ENCODE peak calls at places on chromosomes 16 and 17, in four cellular contexts. Z is mesendoderm; G is astrocyte; V is CD8-positive, alpha-beta T cell. C is an unnamed sample. For H3K36me3, the result is how much of the 10 kb centered on the place peaks cover.

GRCh38 chr17:39404542-39405378 is 3.3 kb upstream of the FBXL20 start:
- DNase-seq in Z (no peak), G (peak), V (no peak), C (peak)

GRCh38 chr16:56371383-56371937 is 53.9 kb downstream of the AMFR start:
- DNase-seq in Z (no peak), G (no peak), V (no peak), C (no peak)

GRCh38 chr17:80146121-80147034 is 550 bp downstream of the EIF4A3 start:
- DNase-seq in Z (peak), G (no peak), V (peak), C (no peak)

GRCh38 chr17:80826955-80827645 is 164.5 kb upstream of the CHMP6 start:
- DNase-seq in Z (peak), G (peak), V (no peak), C (peak)

GRCh38 chr16:85259831-85260165 is 147.5 kb upstream of the CIBAR2 start:
- DNase-seq in Z (no peak), G (no peak), V (no peak), C (no peak)

GRCh38 chr16:52383071-52383470 is 163.9 kb downstream of the TOX3 start:
- DNase-seq in Z (no peak), G (no peak), V (no peak), C (no peak)

GRCh38 chr17:80859004-80859941 is 132.4 kb upstream of the CHMP6 start:
- DNase-seq in Z (peak), G (peak), V (no peak), C (peak)

GRCh38 chr16:57897053-57897784 is 73.7 kb downstream of the CNGB1 start:
- DNase-seq in Z (no peak), G (no peak), V (no peak), C (no peak)

GRCh38 chr16:35252356-35252936 is 1793.0 kb downstream of the TP53TG3F start:
- DNase-seq in Z (peak), G (peak), V (no peak), C (peak)

GRCh38 chr16:81513204-81514040 is 68.8 kb downstream of the CMIP start:
- DNase-seq in Z (peak), G (no peak), V (no peak), C (peak)

GRCh38 chr17:6995500-6996255 is at the start of gene ALOX12:
- DNase-seq in Z (peak), G (no peak), V (no peak), C (no peak)

GRCh38 chr16:787261-787966 is 767 bp downstream of the RPUSD1 start:
- DNase-seq in Z (no peak), G (no peak), V (no peak), C (no peak)

GRCh38 chr17:64183815-64184397 is 54.0 kb upstream of the ERN1 start:
- DNase-seq in Z (no peak), G (peak), V (no peak), C (peak)

GRCh38 chr17:32798938-32799337 is 78.0 kb downstream of the MYO1D start:
- DNase-seq in Z (no peak), G (no peak), V (no peak), C (no peak)

GRCh38 chr17:50169881-50170459 is 4.2 kb downstream of the SGCA start:
- DNase-seq in Z (no peak), G (no peak), V (no peak), C (no peak)

GRCh38 chr16:88999457-89000206 is 22.6 kb upstream of the CBFA2T3 start:
- DNase-seq in Z (peak), G (no peak), V (peak), C (no peak)

GRCh38 chr17:44556114-44556853 is 1.0 kb upstream of the FZD2 start:
- DNase-seq in Z (peak), G (no peak), V (no peak), C (peak)

GRCh38 chr17:58337600-58338453 is 9.2 kb upstream of the TSPOAP1 start:
- DNase-seq in Z (peak), G (peak), V (peak), C (peak)

GRCh38 chr16:73040136-73040535 is 7.8 kb downstream of the ZFHX3 start:
- DNase-seq in Z (peak), G (no peak), V (no peak), C (no peak)

GRCh38 chr17:63701477-63702222 is 1.7 kb upstream of the LIMD2 start:
- DNase-seq in Z (no peak), G (no peak), V (peak), C (no peak)

GRCh38 chr17:55343900-55344513 is 77.6 kb downstream of the MMD start:
- DNase-seq in Z (no peak), G (no peak), V (no peak), C (no peak)

GRCh38 chr16:10871157-10871991 is 5.6 kb upstream of the CIITA start:
- DNase-seq in Z (no peak), G (peak), V (peak), C (peak)

GRCh38 chr16:60608971-60609370 is 1427.3 kb downstream of the CDH8 start:
- DNase-seq in Z (no peak), G (peak), V (no peak), C (no peak)

GRCh38 chr16:17777461-17777863 is 306.7 kb upstream of the XYLT1 start:
- DNase-seq in Z (peak), G (peak), V (no peak), C (peak)

GRCh38 chr17:44688675-44689491 is 693 bp downstream of the CCDC43 start:
- DNase-seq in Z (no peak), G (no peak), V (no peak), C (peak)

GRCh38 chr16:77500286-77500598 is 65.4 kb upstream of the ADAMTS18 start:
- DNase-seq in Z (no peak), G (no peak), V (no peak), C (no peak)

GRCh38 chr16:59181821-59182420 is 447.8 kb upstream of the GOT2 start:
- DNase-seq in Z (no peak), G (no peak), V (no peak), C (no peak)

GRCh38 chr17:73198930-73199260 is 6.0 kb downstream of the COG1 start:
- DNase-seq in Z (no peak), G (no peak), V (no peak), C (no peak)

GRCh38 chr17:73197141-73197540 is 4.3 kb downstream of the COG1 start:
- DNase-seq in Z (no peak), G (no peak), V (no peak), C (no peak)

GRCh38 chr17:73199751-73200317 is 7.0 kb downstream of the COG1 start:
- DNase-seq in Z (no peak), G (no peak), V (no peak), C (no peak)

GRCh38 chr17:73196500-73196899 is 3.6 kb downstream of the COG1 start:
- DNase-seq in Z (peak), G (no peak), V (no peak), C (peak)

GRCh38 chr17:73198201-73198929 is 5.5 kb downstream of the COG1 start:
- DNase-seq in Z (no peak), G (no peak), V (no peak), C (no peak)
- H3K36me3 ChIP-seq in Z (under half), G (half or more), V (half or more), C (under half)

DNA sequence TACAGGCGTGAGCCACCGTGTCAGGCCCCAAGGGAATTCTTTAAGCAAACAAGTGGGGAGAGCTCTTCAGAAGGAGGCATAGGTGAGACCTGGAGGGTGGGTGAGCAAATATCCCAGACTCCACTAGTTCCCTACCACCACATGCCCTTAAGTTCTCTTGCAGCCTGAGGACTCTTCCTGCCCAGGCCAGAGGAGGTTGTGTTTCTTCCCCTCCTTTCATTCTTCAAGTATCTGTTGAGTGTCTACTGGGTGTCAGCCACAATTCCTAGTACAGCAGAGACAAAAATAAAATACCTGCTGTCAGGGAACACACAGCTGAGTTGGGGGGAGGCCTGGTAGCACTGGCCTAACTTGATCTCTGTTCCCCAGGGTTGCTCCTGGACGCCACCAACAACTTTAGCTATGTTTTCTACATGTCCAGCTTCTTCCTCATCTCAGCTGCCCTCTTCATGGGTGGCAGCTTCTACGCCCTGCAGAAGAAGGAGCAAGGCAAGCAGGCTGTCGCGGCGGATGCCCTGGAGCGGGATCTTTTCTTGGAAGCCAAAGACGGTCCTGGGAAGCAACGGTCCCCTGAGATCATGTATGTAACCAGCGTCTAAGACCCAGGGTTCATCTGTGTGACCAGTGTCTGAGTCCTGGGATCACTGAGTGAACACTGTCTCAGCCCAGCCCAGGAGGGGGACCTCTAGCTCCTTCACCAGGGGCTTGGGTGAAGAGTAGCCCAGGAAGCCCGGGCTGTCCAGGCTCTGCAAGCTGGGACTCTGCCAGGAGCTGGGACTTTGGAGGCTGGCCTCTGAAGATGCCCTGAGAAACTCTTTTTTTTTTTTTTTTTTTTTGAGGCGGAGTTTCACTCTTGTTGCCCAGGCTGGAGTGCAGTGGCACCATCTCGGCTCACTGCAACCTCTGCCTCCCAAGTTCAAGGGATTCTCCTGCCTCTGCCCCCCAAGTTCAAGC is 5.9 kb upstream of the ARMC7 start:
- DNase-seq in Z (no peak), G (no peak), V (no peak), C (no peak)
- H3K36me3 ChIP-seq in Z (under half), G (under half), V (under half), C (under half)

DNA sequence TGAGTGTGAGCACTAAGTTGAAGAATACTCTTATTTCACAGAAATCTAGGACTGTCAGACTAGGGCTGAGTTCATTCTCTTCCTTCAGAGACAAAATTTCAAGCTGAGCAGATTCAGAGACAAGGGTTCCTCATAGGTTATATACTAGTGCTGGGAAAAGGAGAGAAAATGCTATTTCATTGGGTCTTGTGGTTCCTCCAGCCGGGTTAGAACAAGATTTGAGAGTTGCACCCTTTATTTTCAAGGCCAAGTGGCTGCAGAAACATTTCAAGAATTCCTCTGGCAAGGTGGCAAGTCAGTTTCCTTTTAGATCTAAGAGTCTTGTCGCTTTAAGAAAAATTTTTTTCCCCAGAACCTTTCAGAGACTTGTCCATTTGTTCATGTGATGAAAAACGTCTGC is 6.8 kb downstream of the THUMPD1 start:
- DNase-seq in Z (no peak), G (no peak), V (no peak), C (no peak)
- H3K36me3 ChIP-seq in Z (under half), G (under half), V (under half), C (under half)

DNA sequence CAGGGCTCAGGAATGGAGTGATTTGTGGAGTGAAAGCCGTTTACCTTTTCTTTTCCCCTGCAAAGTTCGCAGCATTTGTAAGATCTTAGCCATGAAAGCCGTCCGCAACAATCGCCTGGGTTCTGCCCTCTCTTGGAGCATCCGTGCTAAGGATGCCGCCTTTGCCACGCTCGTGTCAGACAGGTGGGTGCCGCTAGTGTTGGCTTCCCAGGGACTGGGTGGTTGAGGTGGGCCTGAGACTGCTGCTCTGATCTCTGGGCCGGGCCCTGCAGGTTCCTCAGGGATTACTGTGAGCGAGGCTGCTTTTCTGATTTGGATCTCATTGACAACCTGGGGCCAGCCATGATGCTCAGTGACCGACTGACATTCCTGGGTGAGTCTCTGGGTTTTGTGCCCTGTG is 27.3 kb downstream of the NUP85 start:
- DNase-seq in Z (no peak), G (no peak), V (no peak), C (no peak)
- H3K36me3 ChIP-seq in Z (under half), G (half or more), V (half or more), C (under half)

GRCh38 chr17:61878984-61879612 is 15.8 kb upstream of the BRIP1 start:
- DNase-seq in Z (no peak), G (no peak), V (no peak), C (no peak)
- H3K36me3 ChIP-seq in Z (under half), G (under half), V (under half), C (under half)

GRCh38 chr16:30757316-30757715 is 4.5 kb downstream of the CFAP119 start:
- DNase-seq in Z (no peak), G (no peak), V (no peak), C (no peak)
- H3K36me3 ChIP-seq in Z (under half), G (under half), V (under half), C (under half)

DNA sequence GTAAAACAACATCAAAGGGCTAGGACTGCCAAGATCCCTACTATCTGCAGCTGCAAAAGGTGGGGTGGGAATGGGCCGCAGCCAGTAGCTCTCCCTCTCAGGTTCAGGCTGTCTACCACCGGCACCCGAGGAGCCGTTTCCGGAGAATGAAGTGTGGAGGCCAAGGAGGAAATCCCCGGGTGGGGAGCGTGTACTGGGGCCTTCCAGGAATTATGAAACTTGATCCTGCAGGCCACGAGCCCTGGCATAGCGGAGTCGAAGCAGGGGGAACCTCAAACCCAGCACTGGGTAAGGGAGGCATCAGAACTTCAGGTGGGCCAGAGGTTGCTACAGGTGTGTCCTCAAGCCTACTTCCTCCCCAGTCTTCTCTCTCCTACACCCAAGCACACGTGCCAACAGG is 5.1 kb downstream of the INPP5K start:
- DNase-seq in Z (no peak), G (no peak), V (no peak), C (no peak)
- H3K36me3 ChIP-seq in Z (under half), G (under half), V (under half), C (under half)